ENCODE peak calls at places on chromosomes 4 and X, in ten cellular contexts. B is heart right ventricle, C is lower lobe of right lung, P is tibial artery, L is mammary epithelial cell, W is thoracic aorta, Q is AG04450, F is psoas muscle, H is HCT116, Y is BJ. O is an unnamed sample. For H3K27me3, the result is how much of the 10 kb centered on the place peaks cover.

GRCh38 chr4:128600410-128600809 is 209.1 kb upstream of the JADE1 start:
- DNase-seq in B (peak), C (no peak), P (no peak), L (peak), W (no peak), Q (no peak), F (no peak), H (no peak), Y (no peak), O (peak)

GRCh38 chr4:141158219-141158618 is 24.9 kb upstream of the RNF150 start:
- DNase-seq in B (no peak), C (no peak), P (no peak), L (no peak), W (no peak), Q (no peak), F (no peak), H (peak), Y (no peak), O (no peak)

GRCh38 chrX:29890004-29890403 is 325.4 kb upstream of the MAGEB2 start:
- DNase-seq in B (no peak), C (no peak), P (no peak), L (no peak), W (no peak), Q (no peak), F (no peak), H (no peak), Y (no peak), O (no peak)

GRCh38 chrX:40406330-40406859 is 174.4 kb upstream of the ATP6AP2 start:
- DNase-seq in B (no peak), C (no peak), P (no peak), L (no peak), W (no peak), Q (no peak), F (no peak), H (no peak), Y (no peak), O (no peak)

GRCh38 chr4:158295053-158295452 is 84.8 kb downstream of the TMEM144 start:
- DNase-seq in B (no peak), C (no peak), P (no peak), L (no peak), W (no peak), Q (no peak), F (no peak), H (no peak), Y (no peak), O (no peak)

GRCh38 chr4:76459291-76459723 is 24.3 kb downstream of the SHROOM3 start:
- DNase-seq in B (no peak), C (no peak), P (no peak), L (peak), W (no peak), Q (no peak), F (no peak), H (peak), Y (no peak), O (no peak)

GRCh38 chrX:149527705-149528104 is 13.1 kb upstream of the EOLA1 start:
- DNase-seq in B (no peak), C (no peak), P (no peak), L (no peak), W (no peak), Q (no peak), F (no peak), H (no peak), Y (no peak), O (no peak)

GRCh38 chr4:19224820-19225219 is 1026.9 kb upstream of the SLIT2 start:
- DNase-seq in B (no peak), C (no peak), P (no peak), L (no peak), W (no peak), Q (no peak), F (no peak), H (peak), Y (no peak), O (no peak)

GRCh38 chr4:66564901-66565648 is 894.8 kb upstream of the EPHA5 start:
- DNase-seq in B (no peak), C (no peak), P (no peak), L (no peak), W (no peak), Q (no peak), F (no peak), H (no peak), Y (peak), O (no peak)

GRCh38 chrX:132591719-132592275 is 103.0 kb upstream of the MBNL3 start:
- DNase-seq in B (no peak), C (no peak), P (no peak), L (no peak), W (no peak), Q (no peak), F (no peak), H (no peak), Y (no peak), O (no peak)

GRCh38 chr4:80307183-80307735 is 28.3 kb upstream of the CFAP299 start:
- DNase-seq in B (no peak), C (no peak), P (no peak), L (peak), W (no peak), Q (no peak), F (no peak), H (no peak), Y (no peak), O (no peak)

GRCh38 chrX:37846934-37847732 is at the start of gene DYNLT3:
- DNase-seq in B (peak), C (peak), P (peak), L (peak), W (peak), Q (no peak), F (peak), H (peak), Y (no peak), O (peak)

GRCh38 chrX:7263961-7264360 is 116.0 kb upstream of the PUDP start:
- DNase-seq in B (no peak), C (no peak), P (no peak), L (peak), W (no peak), Q (no peak), F (no peak), H (no peak), Y (no peak), O (no peak)

GRCh38 chrX:72346306-72346949 is 40.7 kb upstream of the CITED1 start:
- DNase-seq in B (no peak), C (no peak), P (no peak), L (no peak), W (no peak), Q (no peak), F (no peak), H (no peak), Y (no peak), O (no peak)

GRCh38 chrX:13147758-13148157 is 103.3 kb upstream of the FAM9C start:
- DNase-seq in B (no peak), C (no peak), P (no peak), L (no peak), W (no peak), Q (no peak), F (no peak), H (no peak), Y (no peak), O (no peak)

GRCh38 chr4:126395661-126396060 is 1080.9 kb downstream of the FAT4 start:
- DNase-seq in B (no peak), C (no peak), P (peak), L (peak), W (no peak), Q (no peak), F (no peak), H (no peak), Y (no peak), O (no peak)

GRCh38 chr4:136751530-136751929 is 780.8 kb downstream of the PCDH18 start:
- DNase-seq in B (no peak), C (no peak), P (no peak), L (no peak), W (no peak), Q (no peak), F (no peak), H (no peak), Y (no peak), O (no peak)

GRCh38 chr4:7328913-7329638 is 105.7 kb downstream of the PSAPL1 start:
- DNase-seq in B (peak), C (peak), P (peak), L (peak), W (peak), Q (peak), F (peak), H (peak), Y (peak), O (peak)

GRCh38 chr4:48139688-48140087 is 5.6 kb upstream of the TXK start:
- DNase-seq in B (no peak), C (no peak), P (no peak), L (no peak), W (no peak), Q (no peak), F (no peak), H (no peak), Y (no peak), O (no peak)

GRCh38 chr4:160877087-160877790 is 1286.6 kb downstream of the FSTL5 start:
- DNase-seq in B (no peak), C (no peak), P (no peak), L (no peak), W (no peak), Q (no peak), F (no peak), H (no peak), Y (no peak), O (no peak)

GRCh38 chr4:185874516-185875230 is 62.7 kb upstream of the SORBS2 start:
- DNase-seq in B (no peak), C (no peak), P (no peak), L (peak), W (no peak), Q (peak), F (no peak), H (no peak), Y (peak), O (no peak)

GRCh38 chrX:72128881-72129280 is 2.8 kb downstream of the RTL5 start:
- DNase-seq in B (no peak), C (no peak), P (no peak), L (no peak), W (no peak), Q (no peak), F (no peak), H (no peak), Y (no peak), O (no peak)

GRCh38 chr4:20281453-20281852 is 29.7 kb downstream of the SLIT2 start:
- DNase-seq in B (no peak), C (no peak), P (no peak), L (no peak), W (no peak), Q (no peak), F (no peak), H (no peak), Y (no peak), O (no peak)

GRCh38 chr4:128835498-128836222 is 26.2 kb downstream of the JADE1 start:
- DNase-seq in B (peak), C (peak), P (peak), L (no peak), W (no peak), Q (no peak), F (peak), H (no peak), Y (no peak), O (peak)

GRCh38 chr4:121686265-121686664 is 10.5 kb downstream of the ANXA5 start:
- DNase-seq in B (no peak), C (no peak), P (no peak), L (peak), W (no peak), Q (no peak), F (no peak), H (no peak), Y (no peak), O (no peak)

GRCh38 chrX:101383679-101384078 is 2.3 kb downstream of the BTK start:
- DNase-seq in B (no peak), C (no peak), P (no peak), L (no peak), W (no peak), Q (no peak), F (no peak), H (no peak), Y (no peak), O (no peak)

GRCh38 chr4:73438582-73439215 is 2.7 kb downstream of the AFP start:
- DNase-seq in B (no peak), C (no peak), P (no peak), L (no peak), W (no peak), Q (no peak), F (no peak), H (no peak), Y (no peak), O (no peak)

GRCh38 chrX:74286950-74287349 is 17.0 kb upstream of the ZCCHC13 start:
- DNase-seq in B (no peak), C (no peak), P (no peak), L (peak), W (no peak), Q (peak), F (no peak), H (no peak), Y (peak), O (no peak)

GRCh38 chr4:38177792-38178665 is 217.8 kb downstream of the PTTG2 start:
- DNase-seq in B (peak), C (peak), P (peak), L (no peak), W (no peak), Q (no peak), F (peak), H (no peak), Y (no peak), O (no peak)

GRCh38 chr4:57051524-57051923 is 58.7 kb downstream of the IGFBP7 start:
- DNase-seq in B (no peak), C (no peak), P (no peak), L (no peak), W (no peak), Q (no peak), F (no peak), H (no peak), Y (no peak), O (no peak)

GRCh38 chr4:105061136-105061696 is 85.5 kb upstream of the TET2 start:
- DNase-seq in B (no peak), C (no peak), P (no peak), L (peak), W (no peak), Q (no peak), F (no peak), H (peak), Y (no peak), O (no peak)

GRCh38 chr4:173247316-173247715 is 78.7 kb downstream of the GALNT7 start:
- DNase-seq in B (no peak), C (no peak), P (no peak), L (no peak), W (no peak), Q (no peak), F (no peak), H (no peak), Y (no peak), O (no peak)

GRCh38 chr4:182144621-182145359 is 98.4 kb upstream of the TENM3 start:
- DNase-seq in B (no peak), C (no peak), P (no peak), L (peak), W (no peak), Q (no peak), F (no peak), H (no peak), Y (no peak), O (no peak)

GRCh38 chrX:3777416-3777815 is 64.0 kb upstream of the PRKX start:
- DNase-seq in B (no peak), C (no peak), P (no peak), L (no peak), W (no peak), Q (no peak), F (no peak), H (no peak), Y (no peak), O (no peak)

GRCh38 chrX:3779546-3779945 is 66.1 kb upstream of the PRKX start:
- DNase-seq in B (no peak), C (no peak), P (no peak), L (no peak), W (no peak), Q (no peak), F (no peak), H (no peak), Y (no peak), O (no peak)
- TF ChIP-seq CTCF in B (no peak), C (no peak), P (no peak), L (no peak), W (no peak), Q (no peak), F (no peak), H (no peak), Y (no peak), O (no peak)

GRCh38 chr4:188826393-188826792 is 687.2 kb downstream of the TRIML1 start:
- DNase-seq in B (no peak), C (no peak), P (no peak), L (no peak), W (no peak), Q (no peak), F (no peak), H (no peak), Y (no peak), O (no peak)
- H3K27me3 ChIP-seq in B (under half), C (under half), P (under half), L (under half), W (under half), Q (under half), F (under half), H (under half), Y (under half), O (under half)

DNA sequence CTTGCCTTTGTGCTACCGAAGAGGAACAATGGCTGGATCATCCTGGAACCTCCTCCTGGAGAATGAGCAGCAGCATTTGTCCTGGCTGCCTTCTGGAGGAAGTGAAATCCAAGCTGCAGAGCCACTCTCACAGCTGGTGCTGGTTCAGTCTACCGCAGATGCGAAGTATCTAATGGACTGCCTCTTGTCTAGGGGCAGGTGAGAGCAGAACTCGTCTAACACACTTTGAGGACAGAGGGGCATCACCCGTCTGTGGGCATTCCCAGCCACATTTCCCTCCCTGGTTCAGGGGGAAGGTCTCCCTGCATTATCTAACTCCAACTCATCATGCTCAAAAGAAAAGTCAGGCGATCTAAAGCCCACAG is 338.2 kb upstream of the GATB start:
- DNase-seq in B (no peak), C (no peak), P (no peak), L (no peak), W (no peak), Q (no peak), F (no peak), H (no peak), Y (no peak), O (no peak)
- TF ChIP-seq CTCF in B (no peak), C (no peak), P (no peak), L (no peak), W (no peak), Q (no peak), F (no peak), H (no peak), Y (no peak), O (no peak)

GRCh38 chrX:55201930-55202579 is 18.1 kb upstream of the PAGE5 start:
- DNase-seq in B (no peak), C (no peak), P (no peak), L (no peak), W (no peak), Q (no peak), F (no peak), H (no peak), Y (no peak), O (no peak)

GRCh38 chrX:55210931-55211677 is 9.0 kb upstream of the PAGE5 start:
- DNase-seq in B (no peak), C (no peak), P (no peak), L (no peak), W (no peak), Q (no peak), F (no peak), H (no peak), Y (no peak), O (no peak)

DNA sequence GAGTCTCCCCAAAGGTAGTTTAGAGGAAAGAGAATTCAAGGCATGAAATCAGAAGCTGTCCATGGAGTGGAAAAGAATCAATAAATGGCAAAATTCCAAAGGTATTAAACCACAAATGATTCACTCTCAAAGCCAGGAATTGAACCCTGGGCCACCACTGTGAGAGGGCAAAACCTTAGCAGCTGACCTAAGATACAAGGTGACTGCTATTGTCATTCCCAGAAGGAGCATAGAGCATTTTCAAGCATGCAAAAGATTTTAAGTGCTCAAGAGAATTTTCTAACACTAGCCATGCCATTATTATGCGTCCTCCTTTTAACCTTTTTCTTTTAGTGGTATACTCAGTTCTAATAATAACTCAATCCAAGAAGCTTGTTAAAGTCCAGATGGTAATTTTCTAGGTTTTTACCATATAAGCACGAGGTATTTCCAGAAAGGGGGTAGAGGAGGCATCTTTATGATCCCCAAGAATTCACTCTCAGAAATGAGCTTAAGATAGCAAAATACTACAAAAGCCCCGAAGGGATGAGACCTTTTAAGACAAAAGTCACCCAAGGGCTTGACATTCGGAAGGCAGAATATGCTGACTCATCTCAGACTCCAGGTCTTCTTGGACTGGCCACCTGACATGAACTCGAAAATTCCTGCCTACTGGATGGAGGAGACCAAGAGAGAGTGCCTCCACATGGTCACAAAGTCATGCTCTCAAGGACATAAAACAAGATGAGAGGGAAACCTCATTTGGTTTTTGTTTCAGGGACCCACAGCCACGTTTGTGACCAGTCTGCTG is 13.8 kb upstream of the PAGE5 start:
- DNase-seq in B (no peak), C (no peak), P (no peak), L (no peak), W (no peak), Q (no peak), F (no peak), H (no peak), Y (no peak), O (no peak)
- H3K27me3 ChIP-seq in B (under half), C (under half), P (under half), L (under half), W (under half), Q (under half), F (under half), H (under half), Y (under half), O (under half)

GRCh38 chr4:143207555-143207954 is 22.8 kb downstream of the USP38 start:
- DNase-seq in B (no peak), C (no peak), P (no peak), L (peak), W (no peak), Q (no peak), F (no peak), H (no peak), Y (no peak), O (no peak)
- TF ChIP-seq CTCF in B (peak), C (peak), P (peak), L (peak), W (peak), Q (peak), F (peak), H (no peak), Y (peak), O (peak)

GRCh38 chr4:40555176-40555900 is 74.3 kb downstream of the RBM47 start:
- DNase-seq in B (no peak), C (no peak), P (no peak), L (no peak), W (no peak), Q (no peak), F (no peak), H (no peak), Y (no peak), O (no peak)

GRCh38 chr4:40548256-40548655 is 81.4 kb downstream of the RBM47 start:
- DNase-seq in B (no peak), C (no peak), P (no peak), L (no peak), W (no peak), Q (no peak), F (no peak), H (no peak), Y (no peak), O (no peak)

GRCh38 chr4:40550900-40551546 is 78.6 kb downstream of the RBM47 start:
- DNase-seq in B (no peak), C (no peak), P (no peak), L (peak), W (no peak), Q (no peak), F (no peak), H (peak), Y (no peak), O (no peak)

GRCh38 chr4:40553995-40554394 is 75.7 kb downstream of the RBM47 start:
- DNase-seq in B (no peak), C (no peak), P (no peak), L (no peak), W (no peak), Q (no peak), F (no peak), H (no peak), Y (no peak), O (no peak)

DNA sequence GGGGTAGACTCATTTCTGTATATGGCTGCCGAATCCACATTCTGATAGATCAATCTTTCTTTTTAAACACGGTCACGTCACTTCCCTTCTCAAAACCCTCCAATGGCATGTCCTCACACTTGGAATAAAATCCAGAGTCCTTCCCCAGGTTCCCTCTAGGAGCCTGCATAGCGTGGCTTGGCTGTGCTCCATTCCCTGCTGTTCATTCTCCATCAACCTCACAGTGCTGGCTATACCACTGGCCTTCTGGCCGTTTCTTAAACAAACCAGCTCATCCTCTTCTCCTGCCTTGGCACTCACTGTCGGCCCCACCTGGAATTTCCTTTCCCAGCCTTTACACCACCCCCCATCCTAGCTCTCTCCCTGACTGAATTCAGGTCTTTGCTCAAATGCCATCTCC is 77.1 kb downstream of the RBM47 start:
- DNase-seq in B (no peak), C (no peak), P (no peak), L (no peak), W (no peak), Q (no peak), F (no peak), H (no peak), Y (no peak), O (no peak)
- H3K27me3 ChIP-seq in B (under half), C (under half), P (under half), L (under half), W (under half), Q (under half), F (under half), H (under half), Y (under half), O (under half)